ENCODE peak calls at places on chromosomes 6 and 20, in four cellular contexts. D is fibroblast of lung, H is HCT116, N is H9. W is an unnamed sample.

GRCh38 chr6:113361014-113361645 is 496.0 kb upstream of the MARCKS start:
- DNase-seq in D (peak; percentile 98), H (peak; percentile 66), N (no peak), W (peak; percentile 84)

GRCh38 chr6:117399924-117400323 is 25.8 kb downstream of the ROS1 start:
- DNase-seq in D (no peak), H (no peak), N (no peak), W (peak; percentile 13)

GRCh38 chr6:44265843-44266233 is 487 bp upstream of the NFKBIE start:
- DNase-seq in D (no peak), H (no peak), N (no peak), W (no peak)

GRCh38 chr6:104953410-104953953 is 3.4 kb upstream of the LIN28B start:
- DNase-seq in D (no peak), H (no peak), N (peak; percentile 91), W (peak; percentile 57)

GRCh38 chr20:48609491-48609978 is 218.3 kb downstream of the PREX1 start:
- DNase-seq in D (no peak), H (no peak), N (no peak), W (no peak)

GRCh38 chr6:142804490-142804889 is 140.5 kb downstream of the HIVEP2 start:
- DNase-seq in D (no peak), H (no peak), N (no peak), W (no peak)

GRCh38 chr20:3340443-3340842 is 67.0 kb downstream of the DNAAF9 start:
- DNase-seq in D (no peak), H (no peak), N (no peak), W (no peak)

GRCh38 chr20:3551681-3552434 is 81.0 kb downstream of the ATRN start:
- DNase-seq in D (no peak), H (no peak), N (no peak), W (no peak)

GRCh38 chr6:82144852-82145332 is 102.7 kb downstream of the IBTK start:
- DNase-seq in D (peak; percentile 91), H (peak; percentile 57), N (no peak), W (peak; percentile 96)

GRCh38 chr6:11007715-11008608 is 36.1 kb downstream of the ELOVL2 start:
- DNase-seq in D (peak; percentile 80), H (peak; percentile 26), N (no peak), W (peak; percentile 76)

GRCh38 chr20:58716476-58717277 is 24.1 kb downstream of the NPEPL1 start:
- DNase-seq in D (peak; percentile 21), H (no peak), N (peak; percentile 29), W (no peak)

GRCh38 chr6:14841901-14842421 is 403.9 kb upstream of the JARID2 start:
- DNase-seq in D (peak; percentile 97), H (no peak), N (no peak), W (peak; percentile 98)

GRCh38 chr6:111210074-111210729 is 122.9 kb downstream of the SLC16A10 start:
- DNase-seq in D (peak; percentile 34), H (peak; percentile 45), N (peak; percentile 34), W (peak; percentile 66)

GRCh38 chr20:14950633-14951032 is 613.2 kb upstream of the FLRT3 start:
- DNase-seq in D (no peak), H (no peak), N (no peak), W (no peak)

GRCh38 chr20:14951707-14952106 is 614.3 kb upstream of the FLRT3 start:
- DNase-seq in D (peak; percentile 64), H (no peak), N (no peak), W (peak; percentile 86)

GRCh38 chr20:14951105-14951504 is 613.7 kb upstream of the FLRT3 start:
- DNase-seq in D (peak; percentile 15), H (no peak), N (no peak), W (peak; percentile 36)

GRCh38 chr20:14948416-14948815 is 611.0 kb upstream of the FLRT3 start:
- DNase-seq in D (no peak), H (no peak), N (no peak), W (no peak)

GRCh38 chr20:14947536-14947935 is 610.1 kb upstream of the FLRT3 start:
- DNase-seq in D (no peak), H (no peak), N (no peak), W (no peak)
- H3K27ac ChIP-seq in D (no peak overlapping the region), H (no peak overlapping the region), N (no peak overlapping the region), W (no peak overlapping the region)

GRCh38 chr6:138500867-138501446 is 1.7 kb upstream of the NHSL1 start:
- DNase-seq in D (peak; percentile 68), H (no peak), N (no peak), W (peak; percentile 11)

GRCh38 chr6:138500045-138500665 is 861 bp upstream of the NHSL1 start:
- DNase-seq in D (no peak), H (no peak), N (no peak), W (no peak)

GRCh38 chr6:138504764-138505689 is 5.7 kb upstream of the NHSL1 start:
- DNase-seq in D (no peak), H (no peak), N (no peak), W (no peak)

GRCh38 chr6:138503881-138504680 is 4.8 kb upstream of the NHSL1 start:
- DNase-seq in D (no peak), H (no peak), N (no peak), W (no peak)

GRCh38 chr6:138502546-138502945 is 3.3 kb upstream of the NHSL1 start:
- DNase-seq in D (no peak), H (no peak), N (no peak), W (no peak)
- H3K9ac ChIP-seq in D (no peak overlapping the region), H (no peak overlapping the region), N (no peak overlapping the region), W (no peak overlapping the region)

GRCh38 chr6:168884646-168885086 is 369.0 kb downstream of the THBS2 start:
- DNase-seq in D (no peak), H (peak; percentile 31), N (peak; percentile 87), W (peak; percentile 31)
- H3K27ac ChIP-seq in D (no peak overlapping the region), H (no peak overlapping the region), N (no peak overlapping the region), W (no peak overlapping the region)

GRCh38 chr20:62955519-62956386 is 3.2 kb downstream of the SLC17A9 start:
- DNase-seq in D (no peak), H (no peak), N (no peak), W (peak; percentile 57)
- H3K9ac ChIP-seq in D (no peak overlapping the region), H (no peak overlapping the region), N (no peak overlapping the region), W (no peak overlapping the region)

GRCh38 chr6:155023717-155024116 is 28.6 kb downstream of the TIAM2 start:
- DNase-seq in D (no peak), H (no peak), N (no peak), W (no peak)
- H3K27ac ChIP-seq in D (no peak overlapping the region), H (no peak overlapping the region), N (no peak overlapping the region), W (no peak overlapping the region)